ENCODE peak calls at places on chromosomes 13 and 19, in five cellular contexts. E, O, Q, D and Y are unnamed samples.

GRCh38 chr13:48511621-48512232 is 21.2 kb downstream of the RCBTB2 start:
- DNase-seq in E (no peak), O (no peak), Q (no peak), D (no peak), Y (no peak)

GRCh38 chr13:78787189-78787588 is 128.2 kb upstream of the OBI1 start:
- DNase-seq in E (no peak), O (no peak), Q (no peak), D (no peak), Y (no peak)

GRCh38 chr19:42246869-42247630 is 4.6 kb upstream of the GSK3A start:
- DNase-seq in E (no peak), O (no peak), Q (no peak), D (no peak), Y (no peak)

GRCh38 chr19:17751912-17752273 is 616 bp downstream of the FCHO1 start:
- DNase-seq in E (no peak), O (no peak), Q (no peak), D (no peak), Y (no peak)

GRCh38 chr13:31027136-31027535 is 94.7 kb downstream of the TEX26 start:
- DNase-seq in E (no peak), O (no peak), Q (no peak), D (no peak), Y (no peak)

GRCh38 chr13:50125306-50125555 is 110.0 kb downstream of the KCNRG start:
- DNase-seq in E (no peak), O (no peak), Q (no peak), D (no peak), Y (no peak)

GRCh38 chr13:51549593-51549992 is 34.7 kb upstream of the WDFY2 start:
- DNase-seq in E (no peak), O (no peak), Q (no peak), D (no peak), Y (no peak)

GRCh38 chr13:20340759-20341161 is 108.6 kb upstream of the GJB6 start:
- DNase-seq in E (no peak), O (no peak), Q (peak), D (no peak), Y (peak)

GRCh38 chr19:6276447-6276846 is 3.3 kb downstream of the MLLT1 start:
- DNase-seq in E (peak), O (no peak), Q (no peak), D (no peak), Y (peak)

GRCh38 chr19:51138549-51138979 is 3.5 kb upstream of the SIGLEC7 start:
- DNase-seq in E (no peak), O (no peak), Q (peak), D (no peak), Y (no peak)

GRCh38 chr19:17854061-17854460 is 5.6 kb upstream of the RPL18A start:
- DNase-seq in E (no peak), O (no peak), Q (no peak), D (no peak), Y (no peak)

GRCh38 chr13:109212630-109213029 is 573.8 kb downstream of the IRS2 start:
- DNase-seq in E (no peak), O (no peak), Q (no peak), D (no peak), Y (no peak)

DNA sequence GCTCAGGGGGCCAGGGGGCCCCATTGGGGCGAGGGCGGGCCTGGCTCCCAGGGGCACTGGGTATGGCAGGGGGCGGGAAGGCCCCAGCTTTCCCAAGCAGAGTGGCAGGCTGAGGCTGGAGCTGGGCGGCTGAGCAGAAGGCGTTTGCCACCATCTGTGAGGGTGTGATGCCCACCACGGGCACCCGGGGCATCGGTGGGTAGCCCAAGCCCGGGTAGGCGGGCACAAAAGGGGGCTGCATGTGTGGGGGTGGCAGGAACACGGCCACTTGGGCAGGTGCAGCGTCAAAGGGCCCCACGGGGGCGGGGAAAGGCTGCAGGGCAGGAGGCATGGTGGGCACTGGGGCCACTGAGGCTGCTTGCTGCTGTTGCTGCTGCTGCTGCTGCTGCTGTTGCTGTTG is 22.8 kb downstream of the NUMBL start:
- DNase-seq in E (no peak), O (no peak), Q (no peak), D (no peak), Y (no peak)
- TF ChIP-seq CTCF in E (no peak), O (no peak), Q (no peak), D (no peak), Y (no peak)

DNA sequence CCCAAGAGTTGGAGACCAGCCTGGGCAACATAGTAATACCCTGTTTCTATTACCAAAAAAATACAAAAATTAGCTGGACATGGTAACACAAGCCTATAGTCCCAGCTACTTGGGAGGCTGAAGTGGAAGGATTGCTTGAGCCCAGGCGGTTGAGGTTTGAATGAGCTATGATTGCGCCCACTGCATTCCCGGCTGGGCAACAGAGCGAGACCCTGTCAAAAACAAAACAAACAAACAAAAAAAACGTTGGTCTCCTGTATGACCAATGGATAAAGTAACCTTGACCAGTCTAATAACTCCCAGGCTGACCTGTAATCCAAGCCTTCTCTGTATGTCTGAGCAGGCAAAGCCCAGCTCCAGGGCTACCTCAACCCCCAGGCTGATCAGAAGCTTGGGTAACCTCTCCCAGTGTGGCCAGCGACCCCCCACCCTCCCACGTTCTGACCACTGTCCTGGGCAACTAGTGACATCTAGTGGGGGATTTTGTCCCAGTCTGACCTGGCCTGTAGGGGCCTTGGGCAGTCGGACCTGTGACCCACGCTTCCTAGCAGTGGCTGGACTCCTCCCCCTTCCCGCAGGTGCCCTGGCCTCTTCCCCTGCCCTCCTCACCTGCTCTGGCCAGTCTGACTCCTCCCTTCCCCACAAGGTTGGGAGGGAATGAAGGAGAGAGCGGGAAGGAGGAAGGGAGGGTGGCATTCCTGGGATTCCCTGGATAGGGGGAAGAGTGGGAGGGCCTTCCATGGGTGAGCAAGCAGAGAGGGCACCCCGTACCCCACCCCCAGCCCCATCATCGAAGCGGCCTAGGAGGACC is 1.0 kb upstream of the BCAM start:
- DNase-seq in E (peak), O (no peak), Q (peak), D (no peak), Y (no peak)
- TF ChIP-seq CTCF in E (peak), O (peak), Q (peak), D (no peak), Y (peak)

DNA sequence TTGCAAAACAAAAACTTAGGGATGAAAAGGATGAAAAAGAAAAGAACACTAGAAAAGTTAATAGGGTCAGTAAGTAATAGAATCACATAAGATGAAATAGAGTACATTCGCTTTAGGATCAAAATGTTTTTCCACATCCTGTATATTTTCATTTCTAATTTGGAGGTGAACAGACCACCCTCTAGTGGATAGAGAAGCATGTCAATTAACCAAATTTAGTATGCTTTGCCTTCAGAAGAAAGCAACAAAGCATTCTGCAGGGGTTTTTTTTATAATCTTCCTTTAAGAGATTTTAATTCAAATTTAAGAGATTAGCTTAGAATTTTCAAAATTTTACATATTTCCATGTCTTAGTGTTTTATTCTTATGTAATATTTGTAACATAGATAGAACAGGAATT is 610.9 kb upstream of the SGCG start:
- DNase-seq in E (no peak), O (no peak), Q (no peak), D (no peak), Y (no peak)
- TF ChIP-seq CTCF in E (no peak), O (no peak), Q (no peak), D (no peak), Y (no peak)

GRCh38 chr19:46412034-46412982 is 1.1 kb downstream of the CCDC8 start:
- DNase-seq in E (no peak), O (no peak), Q (no peak), D (no peak), Y (no peak)
- TF ChIP-seq CTCF in E (peak), O (no peak), Q (no peak), D (no peak), Y (no peak)

DNA sequence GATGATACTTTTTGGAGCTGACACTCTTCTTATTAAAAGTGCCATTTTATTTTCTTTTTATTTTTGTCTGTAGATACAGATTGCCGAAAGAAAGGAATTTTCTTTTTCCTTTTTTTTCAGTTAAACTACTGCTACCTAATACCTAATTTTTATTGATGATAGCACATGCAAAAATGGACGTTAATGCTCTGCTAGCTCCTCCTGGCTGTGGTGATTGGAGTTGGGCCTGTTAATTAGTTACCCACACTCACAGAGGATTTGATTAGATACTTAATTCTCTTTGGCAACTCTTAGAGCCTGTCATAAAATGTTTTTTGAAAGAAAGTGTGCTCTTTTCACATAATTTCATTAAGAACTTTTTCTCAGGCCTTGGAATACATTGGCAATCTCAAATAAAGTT is 366.8 kb downstream of the DCT start:
- DNase-seq in E (no peak), O (no peak), Q (no peak), D (no peak), Y (no peak)
- TF ChIP-seq CTCF in E (peak), O (peak), Q (no peak), D (no peak), Y (no peak)